ENCODE peak calls at places on chromosomes 2 and 18, in four cellular contexts. K is GM23248, P is H4, I is Right ventricle myocardium superior. V is an unnamed sample.

GRCh38 chr2:236663671-236664101 is 94.1 kb downstream of the ACKR3 start:
- DNase-seq in I (peak; percentile 62), K (peak; percentile 95), P (peak; percentile 29), V (peak; percentile 31)

GRCh38 chr2:160687629-160688028 is 194.0 kb upstream of the RBMS1 start:
- DNase-seq in I (no peak), K (no peak), P (no peak), V (no peak)

GRCh38 chr2:88500691-88501090 is 48.2 kb upstream of the FOXI3 start:
- DNase-seq in P (no peak), K (peak; percentile 6), I (no peak), V (no peak)

GRCh38 chr2:43159797-43160196 is 66.6 kb downstream of the ZFP36L2 start:
- DNase-seq in I (no peak), K (peak; percentile 43), P (no peak), V (no peak)

GRCh38 chr2:75290600-75291140 is 91.3 kb upstream of the TACR1 start:
- DNase-seq in I (no peak), K (peak; percentile 70), P (no peak), V (no peak)

GRCh38 chr2:158134055-158134454 is 32.4 kb downstream of the UPP2 start:
- DNase-seq in I (no peak), P (no peak), K (no peak), V (no peak)

GRCh38 chr2:28958689-28959088 is 22.4 kb upstream of the TOGARAM2 start:
- DNase-seq in I (peak; percentile 72), P (peak; percentile 42), K (peak; percentile 90), V (peak; percentile 58)

GRCh38 chr2:137888845-137889244 is 75.4 kb upstream of the HNMT start:
- DNase-seq in P (peak; percentile 48), K (peak; percentile 23), I (peak; percentile 47), V (peak; percentile 19)

GRCh38 chr2:197229509-197230458 is 80.8 kb downstream of the ANKRD44 start:
- DNase-seq in P (peak; percentile 21), K (peak; percentile 80), I (no peak), V (no peak)

GRCh38 chr2:17658251-17658843 is 95.3 kb downstream of the SMC6 start:
- DNase-seq in K (peak; percentile 88), P (no peak), I (no peak), V (no peak)

GRCh38 chr18:4374564-4374963 is 80.5 kb downstream of the DLGAP1 start:
- DNase-seq in I (no peak), K (no peak), P (no peak), V (no peak)

GRCh38 chr2:222302178-222303018 is 3.6 kb upstream of the PAX3 start:
- DNase-seq in K (no peak), P (no peak), I (no peak), V (no peak)

GRCh38 chr2:141316606-141317005 is 814.2 kb downstream of the LRP1B start:
- DNase-seq in P (no peak), I (no peak), K (no peak), V (no peak)

GRCh38 chr2:27323592-27324285 is 842 bp upstream of the MPV17 start:
- DNase-seq in K (peak; percentile 26), P (no peak), I (no peak), V (no peak)

GRCh38 chr2:26216587-26216986 is 27.8 kb downstream of the HADHA start:
- DNase-seq in I (no peak), K (no peak), P (no peak), V (no peak)

GRCh38 chr2:237686659-237687136 is 59.3 kb downstream of the LRRFIP1 start:
- DNase-seq in P (no peak), I (no peak), K (peak; percentile 52), V (peak; percentile 30)

GRCh38 chr2:177578454-177578853 is 185.9 kb downstream of the AGPS start:
- DNase-seq in K (no peak), P (no peak), I (no peak), V (no peak)

GRCh38 chr18:54173250-54173649 is 51.2 kb downstream of the MBD2 start:
- DNase-seq in P (no peak), K (no peak), I (no peak), V (no peak)

GRCh38 chr18:8610442-8610801 is 1.2 kb downstream of the RAB12 start:
- DNase-seq in P (no peak), K (peak; percentile 63), I (no peak), V (no peak)

GRCh38 chr2:45442026-45442425 is 169.0 kb downstream of the SRBD1 start:
- DNase-seq in K (no peak), P (no peak), I (no peak), V (no peak)

GRCh38 chr2:11239718-11240462 is 84.6 kb downstream of the SLC66A3 start:
- DNase-seq in K (peak; percentile 13), P (no peak), I (no peak), V (no peak)